ENCODE peak calls at places on chromosomes 13 and 19, in ten cellular contexts. J, H, U, N, W, O, A, V, F and S are unnamed samples.

GRCh38 chr19:743168-743687 is 7.7 kb upstream of the MISP start:
- DNase-seq in N (peak), F (no peak), V (peak), J (peak), U (no peak), H (no peak), A (peak), O (no peak), W (no peak), S (no peak)

GRCh38 chr13:113666951-113667701 is at the start of gene GRK1:
- DNase-seq in U (no peak), V (peak), F (no peak), A (no peak), O (no peak), J (no peak), N (peak), H (peak), W (peak), S (no peak)

GRCh38 chr13:67416047-67416925 is 186.2 kb upstream of the PCDH9 start:
- DNase-seq in A (no peak), F (no peak), U (peak), N (no peak), W (no peak), J (no peak), V (no peak), H (peak), O (peak), S (peak)

GRCh38 chr19:48608798-48609263 is 2.3 kb downstream of the SPACA4 start:
- DNase-seq in N (peak), V (no peak), W (no peak), H (peak), J (no peak), O (peak), U (no peak), A (peak), F (peak), S (peak)

GRCh38 chr19:38375748-38376147 is 1.4 kb downstream of the PSMD8 start:
- DNase-seq in W (no peak), J (no peak), V (no peak), H (peak), F (no peak), O (no peak), N (no peak), A (no peak), U (peak), S (no peak)

GRCh38 chr13:19713186-19713965 is 69.4 kb downstream of the PSPC1 start:
- DNase-seq in A (no peak), N (no peak), V (no peak), W (no peak), F (no peak), U (peak), H (no peak), O (peak), J (no peak), S (peak)

GRCh38 chr13:107271226-107271625 is 703.3 kb upstream of the ARGLU1 start:
- DNase-seq in V (peak), J (no peak), F (no peak), N (no peak), W (no peak), O (peak), H (peak), U (peak), A (no peak), S (no peak)

GRCh38 chr13:74487091-74487722 is 353.0 kb upstream of the KLF12 start:
- DNase-seq in N (no peak), A (no peak), O (no peak), U (no peak), H (no peak), F (no peak), V (no peak), J (no peak), W (no peak), S (no peak)

GRCh38 chr13:111915104-111915551 is 151.8 kb upstream of the SOX1 start:
- DNase-seq in V (peak), J (no peak), W (peak), O (no peak), A (no peak), U (no peak), N (no peak), H (no peak), F (peak), S (no peak)

GRCh38 chr13:86282450-86282849 is 483.2 kb upstream of the SLITRK6 start:
- DNase-seq in H (no peak), F (no peak), V (no peak), A (no peak), J (no peak), W (no peak), N (no peak), O (peak), U (no peak), S (no peak)

GRCh38 chr19:18112989-18113478 is 15.5 kb downstream of the MAST3 start:
- DNase-seq in A (peak), O (peak), V (peak), N (peak), H (peak), F (peak), J (peak), U (peak), W (peak), S (peak)

GRCh38 chr13:67015976-67016600 is 214.0 kb downstream of the PCDH9 start:
- DNase-seq in A (no peak), U (no peak), F (no peak), N (no peak), W (no peak), H (no peak), O (no peak), J (no peak), V (no peak), S (no peak)

GRCh38 chr19:49939721-49940481 is 10.6 kb upstream of the NUP62 start:
- DNase-seq in V (no peak), H (no peak), W (no peak), J (no peak), N (no peak), O (peak), U (no peak), A (no peak), F (no peak), S (no peak)

GRCh38 chr19:52936958-52937334 is 13.7 kb upstream of the ZNF888 start:
- DNase-seq in A (no peak), F (no peak), N (no peak), J (no peak), V (no peak), H (no peak), W (no peak), O (no peak), U (no peak), S (no peak)

GRCh38 chr19:38142176-38143035 is 81.6 kb downstream of the DPF1 start:
- DNase-seq in A (no peak), H (peak), J (peak), O (peak), N (no peak), V (peak), W (peak), F (peak), U (peak), S (peak)

GRCh38 chr13:49610176-49610575 is 18.1 kb upstream of the ARL11 start:
- DNase-seq in F (no peak), W (no peak), H (no peak), V (no peak), J (no peak), N (no peak), O (no peak), U (no peak), A (no peak), S (no peak)

GRCh38 chr19:5949792-5950305 is 28.1 kb downstream of the RANBP3 start:
- DNase-seq in V (peak), W (no peak), O (no peak), J (no peak), N (no peak), F (peak), H (no peak), A (no peak), U (no peak), S (no peak)

GRCh38 chr13:24985102-24985501 is 110.8 kb upstream of the PABPC3 start:
- DNase-seq in V (no peak), J (no peak), A (no peak), O (no peak), F (no peak), H (peak), U (no peak), W (no peak), N (no peak), S (no peak)

GRCh38 chr13:76975863-76976262 is 16.0 kb upstream of the CLN5 start:
- DNase-seq in H (no peak), A (no peak), V (no peak), U (no peak), W (no peak), N (no peak), F (no peak), J (no peak), O (no peak), S (no peak)

GRCh38 chr13:32318072-32318471 is 2.8 kb downstream of the BRCA2 start:
- DNase-seq in U (no peak), W (no peak), J (no peak), H (no peak), N (no peak), O (no peak), A (no peak), F (no peak), V (no peak), S (no peak)

GRCh38 chr19:6751189-6751588 is 11.7 kb downstream of the TRIP10 start:
- DNase-seq in F (no peak), O (no peak), J (no peak), W (no peak), V (no peak), H (no peak), N (no peak), U (no peak), A (no peak), S (no peak)

GRCh38 chr13:49938921-49939320 is 2.8 kb upstream of the SPRYD7 start:
- DNase-seq in J (peak), N (peak), F (no peak), V (no peak), O (no peak), A (no peak), U (no peak), H (no peak), W (no peak), S (no peak)

GRCh38 chr19:11964858-11965645 is at the start of gene ZNF763:
- DNase-seq in A (no peak), W (peak), O (peak), U (peak), N (peak), V (peak), F (peak), J (peak), H (peak), S (peak)

GRCh38 chr19:46080561-46080960 is 39.8 kb upstream of the IGFL4 start:
- DNase-seq in N (no peak), F (no peak), V (no peak), H (no peak), W (no peak), J (peak), U (peak), A (peak), O (peak), S (no peak)

GRCh38 chr19:47112166-47112663 is 1.4 kb downstream of the ZC3H4 start:
- DNase-seq in V (peak), H (peak), W (peak), F (peak), O (peak), J (peak), A (peak), N (peak), U (peak), S (peak)

GRCh38 chr13:99467764-99468163 is 33.5 kb upstream of the TM9SF2 start:
- DNase-seq in J (peak), U (peak), W (no peak), H (no peak), N (no peak), O (peak), A (peak), F (no peak), V (no peak), S (peak)

GRCh38 chr13:31756346-31756745 is 17.0 kb downstream of the RXFP2 start:
- DNase-seq in J (no peak), W (no peak), O (peak), U (peak), F (no peak), V (no peak), N (no peak), A (no peak), H (no peak), S (peak)

GRCh38 chr19:46190489-46190888 is 39.1 kb upstream of the IGFL1 start:
- DNase-seq in J (no peak), O (no peak), W (no peak), U (no peak), N (no peak), A (no peak), F (no peak), H (no peak), V (no peak), S (no peak)

GRCh38 chr19:12331211-12331941 is 2.1 kb downstream of the ZNF563 start:
- DNase-seq in A (no peak), F (no peak), W (no peak), U (no peak), N (no peak), V (peak), J (no peak), O (no peak), H (peak), S (no peak)

GRCh38 chr13:113147206-113147605 is 11.2 kb upstream of the PROZ start:
- DNase-seq in J (no peak), N (no peak), V (no peak), O (no peak), H (no peak), W (peak), U (no peak), A (no peak), F (no peak), S (no peak)

GRCh38 chr19:17236414-17236716 is 9.4 kb downstream of the NR2F6 start:
- DNase-seq in U (no peak), N (peak), F (no peak), O (no peak), A (peak), W (no peak), V (no peak), H (no peak), J (no peak), S (no peak)

GRCh38 chr13:67557642-67558241 is 327.6 kb upstream of the PCDH9 start:
- DNase-seq in F (no peak), N (no peak), V (no peak), J (no peak), O (no peak), U (no peak), W (no peak), A (no peak), H (no peak), S (no peak)

GRCh38 chr19:45908956-45909355 is 5.6 kb downstream of the NANOS2 start:
- DNase-seq in V (no peak), F (no peak), U (peak), O (no peak), J (no peak), W (no peak), H (no peak), N (no peak), A (no peak), S (no peak)

GRCh38 chr19:12757544-12758274 is 6.1 kb downstream of the BEST2 start:
- DNase-seq in F (peak), U (peak), N (peak), W (peak), V (peak), J (peak), A (peak), H (peak), O (peak), S (peak)

GRCh38 chr19:3440082-3440481 is 40.2 kb downstream of the SMIM24 start:
- DNase-seq in V (no peak), N (peak), A (no peak), O (peak), W (no peak), H (peak), F (peak), U (no peak), J (peak), S (no peak)

GRCh38 chr19:53898680-53899341 is 10.3 kb upstream of the CACNG7 start:
- DNase-seq in H (peak), J (no peak), F (no peak), A (no peak), O (no peak), N (no peak), U (no peak), W (no peak), V (no peak), S (peak)

GRCh38 chr19:46469541-46470185 is 1.7 kb downstream of the PNMA8A start:
- DNase-seq in H (no peak), V (no peak), A (no peak), W (no peak), F (no peak), O (no peak), U (no peak), J (no peak), N (no peak), S (no peak)

GRCh38 chr19:9000933-9001332 is 9.3 kb downstream of the MUC16 start:
- DNase-seq in H (no peak), J (no peak), F (no peak), N (no peak), V (no peak), U (no peak), A (no peak), W (no peak), O (no peak), S (no peak)

GRCh38 chr13:40180776-40181175 is 485.7 kb downstream of the FOXO1 start:
- DNase-seq in W (no peak), F (no peak), U (no peak), O (no peak), A (no peak), N (no peak), J (no peak), H (no peak), V (no peak), S (no peak)
- H3K27ac ChIP-seq in W (no peak), F (no peak), U (no peak), O (no peak), A (no peak), N (no peak), J (peak), H (no peak), V (no peak), S (no peak)

GRCh38 chr13:60091573-60091972 is 72.2 kb downstream of the DIAPH3 start:
- DNase-seq in V (no peak), W (no peak), J (no peak), H (no peak), N (no peak), O (no peak), U (no peak), A (no peak), F (no peak), S (no peak)
- TF ChIP-seq CTCF in V (no peak), W (no peak), J (no peak), H (no peak), N (no peak), O (no peak), U (no peak), A (peak), F (no peak), S (no peak)

DNA sequence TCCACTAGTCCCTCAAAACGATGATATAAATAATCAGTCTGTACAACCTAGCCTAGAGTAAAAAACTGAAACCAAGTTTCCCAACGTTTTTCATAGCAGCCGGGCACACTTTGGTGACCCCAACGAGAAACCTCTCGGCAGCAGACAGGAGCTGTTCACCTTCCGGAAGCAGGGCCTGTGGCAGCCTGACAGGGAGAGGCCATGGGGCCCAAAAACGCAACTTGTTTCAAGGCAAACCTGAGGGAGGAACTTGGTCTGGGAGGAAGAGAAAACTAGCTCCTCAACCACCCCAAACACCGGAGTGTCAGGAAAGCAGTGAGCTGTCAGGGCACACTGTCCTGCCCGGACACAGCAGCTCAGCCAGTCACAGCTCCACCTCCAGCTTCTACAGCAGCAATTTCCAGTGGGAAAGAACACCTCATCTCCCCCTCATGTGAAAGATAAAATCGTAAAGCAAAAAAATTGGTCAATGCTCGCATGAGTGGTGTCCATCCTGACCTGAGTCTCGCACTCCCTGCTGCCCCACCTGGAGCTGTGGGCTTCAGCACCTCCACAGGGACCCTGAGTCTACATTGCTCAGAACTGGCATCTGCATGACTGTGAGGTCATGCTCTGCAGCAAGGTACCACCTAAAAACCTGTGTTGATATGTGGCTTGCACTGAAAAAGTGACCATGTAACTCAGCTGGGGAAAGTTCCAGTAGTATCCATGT is 40.6 kb upstream of the LATS2 start:
- DNase-seq in W (peak), H (no peak), J (no peak), N (no peak), F (no peak), A (no peak), O (no peak), V (no peak), U (no peak), S (no peak)
- H3K27ac ChIP-seq in W (no peak), H (no peak), J (no peak), N (no peak), F (no peak), A (no peak), O (no peak), V (no peak), U (no peak), S (no peak)

GRCh38 chr19:4654437-4655361 is 15.4 kb downstream of the TNFAIP8L1 start:
- DNase-seq in W (no peak), O (no peak), F (no peak), V (no peak), H (no peak), A (no peak), N (no peak), U (no peak), J (no peak), S (no peak)
- TF ChIP-seq CTCF in W (no peak), O (no peak), F (no peak), V (no peak), H (no peak), A (no peak), N (no peak), U (no peak), J (no peak), S (no peak)